ENCODE peak calls at places on chromosomes 7 and 10, in nine cellular contexts. Q is RKO; O is AG09319; N is neural progenitor cell; D is H4; C is mammary epithelial cell; A is skeletal muscle cell; K is activated naive CD8-positive, alpha-beta T cell treated with anti-CD3 and anti-CD28 coated beads, Interleukin-2, amount 50 U/mL, for 24 hours; E is amygdala. S is an unnamed sample.
A peak's percentile ranks its signal among the peaks of the same experiment; 100 is the strongest.

GRCh38 chr7:95608344-95609173 is 12.2 kb upstream of the PDK4 start:
- DNase-seq in D (peak; percentile 99), Q (peak; percentile 40), O (peak; percentile 92), N (peak; percentile 3), A (peak; percentile 93), K (peak; percentile 18), E (peak; percentile 72), C (peak; percentile 62), S (no peak)

GRCh38 chr7:112505495-112505894 is 24.7 kb downstream of the LSMEM1 start:
- DNase-seq in N (no peak), O (no peak), E (no peak), C (no peak), K (no peak), Q (no peak), A (no peak), D (no peak), S (no peak)

GRCh38 chr10:111037868-111038267 is 39.0 kb upstream of the ADRA2A start:
- DNase-seq in N (no peak), O (no peak), Q (peak; percentile 8), A (no peak), D (no peak), C (no peak), K (no peak), E (no peak), S (no peak)

GRCh38 chr10:125091891-125092290 is 68.5 kb downstream of the CTBP2 start:
- DNase-seq in O (no peak), E (no peak), A (no peak), D (no peak), K (no peak), N (no peak), Q (no peak), C (no peak), S (no peak)

GRCh38 chr10:74084955-74085354 is 65.7 kb downstream of the AP3M1 start:
- DNase-seq in A (no peak), N (no peak), Q (no peak), D (no peak), C (no peak), K (peak; percentile 6), O (no peak), E (no peak), S (no peak)

GRCh38 chr7:157502701-157503111 is 165.9 kb downstream of the DNAJB6 start:
- DNase-seq in E (no peak), N (no peak), A (no peak), C (no peak), Q (peak; percentile 79), D (no peak), K (peak; percentile 51), O (no peak), S (no peak)

GRCh38 chr7:28165971-28166955 is 14.3 kb downstream of the JAZF1 start:
- DNase-seq in K (no peak), O (peak; percentile 69), D (peak; percentile 62), A (peak; percentile 73), E (no peak), N (no peak), Q (no peak), C (peak; percentile 68), S (no peak)

GRCh38 chr7:32259917-32260596 is 189.8 kb upstream of the PDE1C start:
- DNase-seq in K (no peak), N (no peak), E (no peak), C (no peak), Q (no peak), O (no peak), A (no peak), D (no peak), S (no peak)

GRCh38 chr10:22259280-22259679 is 41.5 kb upstream of the EBLN1 start:
- DNase-seq in D (no peak), K (no peak), Q (peak; percentile 12), N (peak; percentile 33), C (no peak), E (no peak), A (no peak), O (no peak), S (no peak)

GRCh38 chr7:107659666-107660065 is 962 bp upstream of the SLC26A4 start:
- DNase-seq in Q (peak; percentile 64), E (no peak), C (peak; percentile 67), D (no peak), O (no peak), K (peak; percentile 36), A (peak; percentile 64), N (no peak), S (no peak)

GRCh38 chr7:148014473-148014872 is 576.1 kb upstream of the C7orf33 start:
- DNase-seq in Q (no peak), A (no peak), N (no peak), D (peak; percentile 59), K (no peak), C (peak; percentile 3), E (no peak), O (no peak), S (no peak)

GRCh38 chr10:88921194-88921593 is 31.4 kb downstream of the ACTA2 start:
- DNase-seq in K (no peak), Q (no peak), N (no peak), D (no peak), O (no peak), E (no peak), A (no peak), C (peak; percentile 23), S (no peak)

GRCh38 chr10:115030483-115031200 is 62.5 kb upstream of the ATRNL1 start:
- DNase-seq in N (peak; percentile 44), E (no peak), A (no peak), O (no peak), D (no peak), C (no peak), K (no peak), Q (no peak), S (no peak)

GRCh38 chr10:63593576-63593975 is 72.4 kb downstream of the REEP3 start:
- DNase-seq in C (no peak), K (no peak), Q (no peak), N (no peak), A (no peak), O (no peak), D (no peak), E (no peak), S (no peak)

GRCh38 chr10:15370212-15370740 is 813 bp downstream of the FAM171A1 start:
- DNase-seq in Q (peak; percentile 58), D (no peak), C (peak; percentile 21), E (no peak), K (peak; percentile 42), O (no peak), N (peak; percentile 53), A (no peak), S (no peak)

GRCh38 chr7:761101-761500 is 34.0 kb upstream of the PRKAR1B start:
- DNase-seq in C (no peak), E (no peak), K (no peak), D (no peak), A (no peak), O (no peak), N (no peak), Q (no peak), S (no peak)

GRCh38 chr7:23907012-23907411 is 197.0 kb downstream of the STK31 start:
- DNase-seq in K (no peak), O (no peak), A (no peak), N (no peak), C (peak; percentile 27), D (no peak), Q (peak; percentile 54), E (no peak), S (no peak)

GRCh38 chr7:157693071-157693520 is 356.3 kb downstream of the DNAJB6 start:
- DNase-seq in E (no peak), K (no peak), C (no peak), N (peak; percentile 72), Q (no peak), D (no peak), A (no peak), O (no peak), S (no peak)

GRCh38 chr10:3538850-3539531 is 246.0 kb downstream of the KLF6 start:
- DNase-seq in O (peak; percentile 84), N (peak; percentile 11), Q (peak; percentile 44), D (peak; percentile 77), K (no peak), C (peak; percentile 68), E (no peak), A (peak; percentile 93), S (no peak)

GRCh38 chr7:69643708-69644445 is 45.6 kb downstream of the AUTS2 start:
- DNase-seq in Q (no peak), K (no peak), D (peak; percentile 67), O (no peak), N (peak; percentile 47), A (no peak), E (no peak), C (no peak), S (no peak)

GRCh38 chr10:70604106-70604505 is 1.6 kb upstream of the PRF1 start:
- DNase-seq in Q (no peak), D (no peak), A (no peak), C (no peak), K (no peak), O (no peak), E (no peak), N (no peak), S (no peak)

GRCh38 chr10:112721080-112721698 is 228.9 kb upstream of the TCF7L2 start:
- DNase-seq in N (peak; percentile 55), O (no peak), D (peak; percentile 51), Q (peak; percentile 36), C (no peak), K (no peak), E (no peak), A (no peak), S (no peak)

GRCh38 chr10:59900044-59900727 is 6.2 kb downstream of the CCDC6 start:
- DNase-seq in N (no peak), E (no peak), A (no peak), Q (no peak), C (no peak), O (no peak), K (no peak), D (no peak), S (no peak)

GRCh38 chr10:77932016-77932715 is 5.6 kb upstream of the DLG5 start:
- DNase-seq in N (no peak), Q (no peak), C (peak; percentile 52), K (no peak), O (no peak), E (no peak), A (no peak), D (no peak), S (no peak)

GRCh38 chr7:73433924-73434700 is 534 bp downstream of the FZD9 start:
- DNase-seq in Q (no peak), E (no peak), K (no peak), A (no peak), D (no peak), O (no peak), N (no peak), C (no peak), S (no peak)

GRCh38 chr7:159075563-159076238 is 69.0 kb downstream of the VIPR2 start:
- DNase-seq in K (no peak), N (no peak), O (no peak), E (no peak), A (no peak), C (no peak), Q (no peak), D (no peak), S (no peak)

GRCh38 chr7:102452451-102452850 is 12.2 kb downstream of the ALKBH4 start:
- DNase-seq in K (no peak), C (no peak), D (no peak), A (no peak), N (no peak), E (no peak), O (no peak), Q (no peak), S (no peak)

GRCh38 chr7:95246935-95247370 is 77.4 kb downstream of the PON1 start:
- DNase-seq in E (peak; percentile 49), Q (peak; percentile 86), D (peak; percentile 77), C (peak; percentile 48), K (peak; percentile 4), A (peak; percentile 41), N (peak; percentile 88), O (peak; percentile 37), S (no peak)

GRCh38 chr10:35006836-35007235 is 83.3 kb downstream of the CUL2 start:
- DNase-seq in O (no peak), C (no peak), E (no peak), K (no peak), A (no peak), N (no peak), Q (no peak), D (no peak), S (no peak)

GRCh38 chr7:9231683-9232082 is 798.3 kb downstream of the NXPH1 start:
- DNase-seq in A (no peak), O (no peak), D (no peak), K (no peak), E (no peak), Q (no peak), C (no peak), N (peak; percentile 53), S (no peak)

GRCh38 chr10:100998183-100998990 is 1.2 kb upstream of the LZTS2 start:
- DNase-seq in C (peak; percentile 74), O (peak; percentile 52), A (peak; percentile 63), D (peak; percentile 82), Q (peak; percentile 80), N (peak; percentile 87), K (peak; percentile 75), E (peak; percentile 88), S (peak; percentile 87)